ENCODE peak calls at places on chromosomes 13 and 19, in four cellular contexts. P, E, V and K are unnamed samples.

GRCh38 chr13:95924389-95924994 is 128.7 kb downstream of the UGGT2 start:
- DNase-seq in P (no peak), V (no peak), E (no peak), K (no peak)

GRCh38 chr13:48983331-48983730 is 7.6 kb downstream of the FNDC3A start:
- DNase-seq in P (no peak), E (peak), V (no peak), K (no peak)

GRCh38 chr19:4575267-4575793 is 15.8 kb upstream of the SEMA6B start:
- DNase-seq in E (no peak), P (no peak), V (no peak), K (no peak)

GRCh38 chr13:111510502-111511218 is 190.2 kb downstream of the TEX29 start:
- DNase-seq in V (no peak), E (peak), P (no peak), K (no peak)

GRCh38 chr13:40167327-40167726 is 499.1 kb downstream of the FOXO1 start:
- DNase-seq in P (no peak), E (no peak), V (no peak), K (no peak)

GRCh38 chr19:39362682-39363657 is 20.7 kb downstream of the SAMD4B start:
- DNase-seq in V (no peak), E (no peak), P (no peak), K (no peak)

GRCh38 chr13:27637289-27637626 is 15.6 kb downstream of the POLR1D start:
- DNase-seq in E (no peak), V (no peak), P (no peak), K (no peak)

GRCh38 chr13:98450495-98451167 is 126.3 kb downstream of the STK24 start:
- DNase-seq in E (no peak), V (no peak), P (no peak), K (peak)

GRCh38 chr13:45229172-45229571 is 28.3 kb upstream of the KCTD4 start:
- DNase-seq in P (no peak), V (no peak), E (no peak), K (no peak)